ENCODE peak calls at places on chromosomes 5 and 9, in ten cellular contexts. One of them, this sample, is unnamed.

GRCh38 chr9:86801246-86801645 is 146.1 kb downstream of the GAS1 start:
- DNase-seq in thyroid gland: no peak
- DNase-seq in uterus: no peak
- DNase-seq in CD4-positive, alpha-beta memory T cell: no peak
- DNase-seq in left ventricle myocardium inferior: peak
- DNase-seq in right atrium auricular region: no peak
- DNase-seq in A673: no peak
- DNase-seq in cardiac muscle cell: no peak
- DNase-seq in mesendoderm: no peak
- DNase-seq in gastrocnemius medialis: no peak
- DNase-seq in this sample: no peak

GRCh38 chr9:21670374-21670773 is 132.1 kb upstream of the MTAP start:
- DNase-seq in thyroid gland: no peak
- DNase-seq in uterus: no peak
- DNase-seq in CD4-positive, alpha-beta memory T cell: peak
- DNase-seq in left ventricle myocardium inferior: no peak
- DNase-seq in right atrium auricular region: no peak
- DNase-seq in A673: no peak
- DNase-seq in cardiac muscle cell: no peak
- DNase-seq in mesendoderm: no peak
- DNase-seq in gastrocnemius medialis: no peak
- DNase-seq in this sample: no peak

GRCh38 chr9:85941617-85941930 is 628 bp downstream of the NAA35 start:
- DNase-seq in thyroid gland: no peak
- DNase-seq in uterus: no peak
- DNase-seq in CD4-positive, alpha-beta memory T cell: peak
- DNase-seq in left ventricle myocardium inferior: no peak
- DNase-seq in right atrium auricular region: no peak
- DNase-seq in A673: peak
- DNase-seq in cardiac muscle cell: no peak
- DNase-seq in mesendoderm: no peak
- DNase-seq in gastrocnemius medialis: no peak
- DNase-seq in this sample: no peak

GRCh38 chr9:116589392-116590354 is 97.4 kb upstream of the TRIM32 start:
- DNase-seq in thyroid gland: no peak
- DNase-seq in uterus: no peak
- DNase-seq in CD4-positive, alpha-beta memory T cell: no peak
- DNase-seq in left ventricle myocardium inferior: no peak
- DNase-seq in right atrium auricular region: no peak
- DNase-seq in A673: peak
- DNase-seq in cardiac muscle cell: no peak
- DNase-seq in mesendoderm: peak
- DNase-seq in gastrocnemius medialis: no peak
- DNase-seq in this sample: no peak

GRCh38 chr5:80641353-80641752 is 13.1 kb upstream of the MSH3 start:
- DNase-seq in thyroid gland: no peak
- DNase-seq in uterus: no peak
- DNase-seq in CD4-positive, alpha-beta memory T cell: no peak
- DNase-seq in left ventricle myocardium inferior: no peak
- DNase-seq in right atrium auricular region: no peak
- DNase-seq in A673: no peak
- DNase-seq in cardiac muscle cell: no peak
- DNase-seq in mesendoderm: no peak
- DNase-seq in gastrocnemius medialis: no peak
- DNase-seq in this sample: no peak

GRCh38 chr5:168962323-168962722 is 338.6 kb downstream of the SLIT3 start:
- DNase-seq in thyroid gland: no peak
- DNase-seq in uterus: no peak
- DNase-seq in CD4-positive, alpha-beta memory T cell: no peak
- DNase-seq in left ventricle myocardium inferior: no peak
- DNase-seq in right atrium auricular region: no peak
- DNase-seq in A673: no peak
- DNase-seq in cardiac muscle cell: no peak
- DNase-seq in mesendoderm: no peak
- DNase-seq in gastrocnemius medialis: no peak
- DNase-seq in this sample: no peak

GRCh38 chr5:113381791-113382190 is 53.0 kb downstream of the TSSK1B start:
- DNase-seq in thyroid gland: no peak
- DNase-seq in uterus: no peak
- DNase-seq in CD4-positive, alpha-beta memory T cell: no peak
- DNase-seq in left ventricle myocardium inferior: no peak
- DNase-seq in right atrium auricular region: no peak
- DNase-seq in A673: no peak
- DNase-seq in cardiac muscle cell: no peak
- DNase-seq in mesendoderm: no peak
- DNase-seq in gastrocnemius medialis: no peak
- DNase-seq in this sample: no peak

GRCh38 chr5:173538018-173538417 is 78.4 kb downstream of the BOD1 start:
- DNase-seq in thyroid gland: no peak
- DNase-seq in uterus: no peak
- DNase-seq in CD4-positive, alpha-beta memory T cell: no peak
- DNase-seq in left ventricle myocardium inferior: peak
- DNase-seq in right atrium auricular region: no peak
- DNase-seq in A673: no peak
- DNase-seq in cardiac muscle cell: no peak
- DNase-seq in mesendoderm: no peak
- DNase-seq in gastrocnemius medialis: peak
- DNase-seq in this sample: no peak

GRCh38 chr5:109865636-109866035 is 175.9 kb downstream of the MAN2A1 start:
- DNase-seq in thyroid gland: no peak
- DNase-seq in uterus: peak
- DNase-seq in CD4-positive, alpha-beta memory T cell: no peak
- DNase-seq in left ventricle myocardium inferior: no peak
- DNase-seq in right atrium auricular region: no peak
- DNase-seq in A673: peak
- DNase-seq in cardiac muscle cell: no peak
- DNase-seq in mesendoderm: no peak
- DNase-seq in gastrocnemius medialis: no peak
- DNase-seq in this sample: peak

GRCh38 chr9:124843635-124844034 is 9.6 kb upstream of the WDR38 start:
- DNase-seq in thyroid gland: peak
- DNase-seq in uterus: no peak
- DNase-seq in CD4-positive, alpha-beta memory T cell: no peak
- DNase-seq in left ventricle myocardium inferior: no peak
- DNase-seq in right atrium auricular region: no peak
- DNase-seq in A673: no peak
- DNase-seq in cardiac muscle cell: no peak
- DNase-seq in mesendoderm: no peak
- DNase-seq in gastrocnemius medialis: no peak
- DNase-seq in this sample: no peak

GRCh38 chr5:74490814-74491213 is 149.7 kb downstream of the ENC1 start:
- DNase-seq in thyroid gland: peak
- DNase-seq in uterus: no peak
- DNase-seq in CD4-positive, alpha-beta memory T cell: no peak
- DNase-seq in left ventricle myocardium inferior: no peak
- DNase-seq in right atrium auricular region: no peak
- DNase-seq in A673: no peak
- DNase-seq in cardiac muscle cell: no peak
- DNase-seq in mesendoderm: no peak
- DNase-seq in gastrocnemius medialis: no peak
- DNase-seq in this sample: no peak

GRCh38 chr5:59424515-59424914 is 469.0 kb downstream of the PDE4D start:
- DNase-seq in thyroid gland: no peak
- DNase-seq in uterus: no peak
- DNase-seq in CD4-positive, alpha-beta memory T cell: no peak
- DNase-seq in left ventricle myocardium inferior: no peak
- DNase-seq in right atrium auricular region: no peak
- DNase-seq in A673: no peak
- DNase-seq in cardiac muscle cell: no peak
- DNase-seq in mesendoderm: no peak
- DNase-seq in gastrocnemius medialis: no peak
- DNase-seq in this sample: no peak

GRCh38 chr9:68546596-68547390 is 6.1 kb upstream of the TMEM252 start:
- DNase-seq in thyroid gland: peak
- DNase-seq in uterus: no peak
- DNase-seq in CD4-positive, alpha-beta memory T cell: no peak
- DNase-seq in left ventricle myocardium inferior: no peak
- DNase-seq in right atrium auricular region: no peak
- DNase-seq in A673: no peak
- DNase-seq in cardiac muscle cell: no peak
- DNase-seq in mesendoderm: no peak
- DNase-seq in gastrocnemius medialis: no peak
- DNase-seq in this sample: no peak
- H3K27ac ChIP-seq in thyroid gland: no peak
- H3K27ac ChIP-seq in uterus: peak
- H3K27ac ChIP-seq in CD4-positive, alpha-beta memory T cell: no peak
- H3K27ac ChIP-seq in left ventricle myocardium inferior: peak
- H3K27ac ChIP-seq in right atrium auricular region: peak
- H3K27ac ChIP-seq in A673: no peak
- H3K27ac ChIP-seq in cardiac muscle cell: no peak
- H3K27ac ChIP-seq in mesendoderm: no peak
- H3K27ac ChIP-seq in gastrocnemius medialis: no peak
- H3K27ac ChIP-seq in this sample: no peak

GRCh38 chr9:130008577-130008976 is 34.4 kb downstream of the FNBP1 start:
- DNase-seq in thyroid gland: no peak
- DNase-seq in uterus: no peak
- DNase-seq in CD4-positive, alpha-beta memory T cell: no peak
- DNase-seq in left ventricle myocardium inferior: no peak
- DNase-seq in right atrium auricular region: no peak
- DNase-seq in A673: no peak
- DNase-seq in cardiac muscle cell: no peak
- DNase-seq in mesendoderm: no peak
- DNase-seq in gastrocnemius medialis: no peak
- DNase-seq in this sample: no peak

GRCh38 chr9:130015353-130016019 is 27.5 kb downstream of the FNBP1 start:
- DNase-seq in thyroid gland: no peak
- DNase-seq in uterus: no peak
- DNase-seq in CD4-positive, alpha-beta memory T cell: no peak
- DNase-seq in left ventricle myocardium inferior: no peak
- DNase-seq in right atrium auricular region: no peak
- DNase-seq in A673: no peak
- DNase-seq in cardiac muscle cell: no peak
- DNase-seq in mesendoderm: no peak
- DNase-seq in gastrocnemius medialis: no peak
- DNase-seq in this sample: no peak

GRCh38 chr9:130013326-130013725 is 29.7 kb downstream of the FNBP1 start:
- DNase-seq in thyroid gland: no peak
- DNase-seq in uterus: no peak
- DNase-seq in CD4-positive, alpha-beta memory T cell: no peak
- DNase-seq in left ventricle myocardium inferior: no peak
- DNase-seq in right atrium auricular region: no peak
- DNase-seq in A673: no peak
- DNase-seq in cardiac muscle cell: no peak
- DNase-seq in mesendoderm: no peak
- DNase-seq in gastrocnemius medialis: no peak
- DNase-seq in this sample: no peak

GRCh38 chr9:130010151-130010988 is 32.6 kb downstream of the FNBP1 start:
- DNase-seq in thyroid gland: peak
- DNase-seq in uterus: no peak
- DNase-seq in CD4-positive, alpha-beta memory T cell: peak
- DNase-seq in left ventricle myocardium inferior: no peak
- DNase-seq in right atrium auricular region: no peak
- DNase-seq in A673: no peak
- DNase-seq in cardiac muscle cell: no peak
- DNase-seq in mesendoderm: no peak
- DNase-seq in gastrocnemius medialis: no peak
- DNase-seq in this sample: no peak
- H3K27ac ChIP-seq in thyroid gland: peak
- H3K27ac ChIP-seq in uterus: peak
- H3K27ac ChIP-seq in CD4-positive, alpha-beta memory T cell: peak
- H3K27ac ChIP-seq in left ventricle myocardium inferior: no peak
- H3K27ac ChIP-seq in right atrium auricular region: no peak
- H3K27ac ChIP-seq in A673: no peak
- H3K27ac ChIP-seq in cardiac muscle cell: no peak
- H3K27ac ChIP-seq in mesendoderm: no peak
- H3K27ac ChIP-seq in gastrocnemius medialis: peak
- H3K27ac ChIP-seq in this sample: peak

GRCh38 chr5:137190441-137190840 is 308.7 kb downstream of the SPOCK1 start:
- DNase-seq in thyroid gland: no peak
- DNase-seq in uterus: no peak
- DNase-seq in CD4-positive, alpha-beta memory T cell: no peak
- DNase-seq in left ventricle myocardium inferior: no peak
- DNase-seq in right atrium auricular region: no peak
- DNase-seq in A673: no peak
- DNase-seq in cardiac muscle cell: no peak
- DNase-seq in mesendoderm: no peak
- DNase-seq in gastrocnemius medialis: no peak
- DNase-seq in this sample: no peak

GRCh38 chr5:137194300-137194699 is 304.8 kb downstream of the SPOCK1 start:
- DNase-seq in thyroid gland: no peak
- DNase-seq in uterus: no peak
- DNase-seq in CD4-positive, alpha-beta memory T cell: no peak
- DNase-seq in left ventricle myocardium inferior: no peak
- DNase-seq in right atrium auricular region: no peak
- DNase-seq in A673: no peak
- DNase-seq in cardiac muscle cell: no peak
- DNase-seq in mesendoderm: no peak
- DNase-seq in gastrocnemius medialis: no peak
- DNase-seq in this sample: no peak

GRCh38 chr5:137192293-137192743 is 306.8 kb downstream of the SPOCK1 start:
- DNase-seq in thyroid gland: no peak
- DNase-seq in uterus: peak
- DNase-seq in CD4-positive, alpha-beta memory T cell: no peak
- DNase-seq in left ventricle myocardium inferior: no peak
- DNase-seq in right atrium auricular region: no peak
- DNase-seq in A673: no peak
- DNase-seq in cardiac muscle cell: no peak
- DNase-seq in mesendoderm: no peak
- DNase-seq in gastrocnemius medialis: no peak
- DNase-seq in this sample: no peak

GRCh38 chr5:137190031-137190430 is 309.1 kb downstream of the SPOCK1 start:
- DNase-seq in thyroid gland: no peak
- DNase-seq in uterus: no peak
- DNase-seq in CD4-positive, alpha-beta memory T cell: no peak
- DNase-seq in left ventricle myocardium inferior: no peak
- DNase-seq in right atrium auricular region: no peak
- DNase-seq in A673: no peak
- DNase-seq in cardiac muscle cell: no peak
- DNase-seq in mesendoderm: no peak
- DNase-seq in gastrocnemius medialis: no peak
- DNase-seq in this sample: no peak

DNA sequence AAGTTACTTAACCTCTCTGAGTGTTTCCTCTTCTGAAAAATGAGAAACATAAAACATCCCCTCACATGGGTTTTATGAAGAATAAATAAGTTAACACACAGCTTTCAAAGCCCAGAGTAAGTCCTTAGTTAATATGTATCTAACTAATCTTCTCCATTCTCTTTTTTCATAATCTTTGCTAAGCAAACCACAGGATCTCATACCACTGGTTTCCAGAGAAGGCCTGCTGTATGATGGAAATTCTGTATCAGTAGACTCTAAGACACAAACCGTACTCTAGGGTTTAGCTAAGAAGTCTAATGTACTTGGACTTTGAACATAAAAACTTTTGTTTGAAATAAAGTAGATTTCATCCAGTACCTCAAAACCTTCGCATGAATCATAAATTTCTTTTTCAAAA is 307.9 kb downstream of the SPOCK1 start:
- DNase-seq in thyroid gland: no peak
- DNase-seq in uterus: no peak
- DNase-seq in CD4-positive, alpha-beta memory T cell: no peak
- DNase-seq in left ventricle myocardium inferior: no peak
- DNase-seq in right atrium auricular region: no peak
- DNase-seq in A673: no peak
- DNase-seq in cardiac muscle cell: no peak
- DNase-seq in mesendoderm: no peak
- DNase-seq in gastrocnemius medialis: no peak
- DNase-seq in this sample: no peak
- H3K27ac ChIP-seq in thyroid gland: no peak
- H3K27ac ChIP-seq in uterus: no peak
- H3K27ac ChIP-seq in CD4-positive, alpha-beta memory T cell: no peak
- H3K27ac ChIP-seq in left ventricle myocardium inferior: no peak
- H3K27ac ChIP-seq in right atrium auricular region: peak
- H3K27ac ChIP-seq in A673: no peak
- H3K27ac ChIP-seq in cardiac muscle cell: no peak
- H3K27ac ChIP-seq in mesendoderm: no peak
- H3K27ac ChIP-seq in gastrocnemius medialis: no peak
- H3K27ac ChIP-seq in this sample: no peak

GRCh38 chr9:127761491-127761904 is 17.0 kb downstream of the SH2D3C start:
- DNase-seq in thyroid gland: no peak
- DNase-seq in uterus: no peak
- DNase-seq in CD4-positive, alpha-beta memory T cell: no peak
- DNase-seq in left ventricle myocardium inferior: no peak
- DNase-seq in right atrium auricular region: no peak
- DNase-seq in A673: no peak
- DNase-seq in cardiac muscle cell: no peak
- DNase-seq in mesendoderm: peak
- DNase-seq in gastrocnemius medialis: no peak
- DNase-seq in this sample: no peak
- H3K27ac ChIP-seq in thyroid gland: peak
- H3K27ac ChIP-seq in uterus: no peak
- H3K27ac ChIP-seq in CD4-positive, alpha-beta memory T cell: no peak
- H3K27ac ChIP-seq in left ventricle myocardium inferior: peak
- H3K27ac ChIP-seq in right atrium auricular region: peak
- H3K27ac ChIP-seq in A673: no peak
- H3K27ac ChIP-seq in cardiac muscle cell: no peak
- H3K27ac ChIP-seq in mesendoderm: no peak
- H3K27ac ChIP-seq in gastrocnemius medialis: peak
- H3K27ac ChIP-seq in this sample: peak